ENCODE peak calls at places on chromosomes 5 and 9, in nine cellular contexts. F is IMR-90; H is HCT116; G is ascending aorta; X is suprapubic skin; O is CD4-positive, CD25-positive, alpha-beta regulatory T cell; W is neuronal stem cell; K is CD8-positive, alpha-beta T cell; T is stomach. L is an unnamed sample. For H3K4me1, the result is how much of the 10 kb centered on the place peaks cover.

GRCh38 chr5:87430863-87431262 is 18.1 kb upstream of the CCNH start:
- DNase-seq in T (no peak), H (no peak), F (no peak), K (no peak), G (no peak), O (no peak), W (no peak), X (no peak), L (no peak)

GRCh38 chr9:15416880-15417279 is 5.8 kb upstream of the SNAPC3 start:
- DNase-seq in H (no peak), T (peak), X (no peak), G (no peak), O (peak), K (peak), W (no peak), F (peak), L (peak)

GRCh38 chr9:115296831-115297565 is 179.0 kb upstream of the TNC start:
- DNase-seq in T (no peak), O (no peak), X (no peak), H (no peak), F (no peak), K (no peak), G (no peak), W (no peak), L (no peak)

GRCh38 chr5:141338538-141339306 is at the start of gene PCDHGA2:
- DNase-seq in O (no peak), H (no peak), X (no peak), F (peak), T (no peak), K (no peak), G (no peak), W (no peak), L (no peak)

GRCh38 chr5:32710335-32710858 is 724 bp upstream of the NPR3 start:
- DNase-seq in O (no peak), X (no peak), K (no peak), G (peak), F (no peak), T (no peak), W (peak), H (no peak), L (peak)

GRCh38 chr9:135334953-135335460 is 144.6 kb upstream of the PPP1R26 start:
- DNase-seq in X (no peak), W (no peak), F (no peak), G (no peak), H (no peak), T (no peak), K (no peak), O (no peak), L (no peak)

GRCh38 chr5:146993876-146994530 is 115.4 kb upstream of the PPP2R2B start:
- DNase-seq in H (no peak), O (no peak), G (no peak), F (no peak), X (no peak), K (no peak), W (no peak), T (no peak), L (no peak)

GRCh38 chr9:126615251-126615790 is 1.6 kb downstream of the LMX1B start:
- DNase-seq in K (no peak), O (no peak), H (no peak), F (peak), T (peak), X (peak), W (no peak), G (no peak), L (peak)

GRCh38 chr9:81032831-81033230 is 656.5 kb downstream of the TLE1 start:
- DNase-seq in X (no peak), W (no peak), F (peak), T (no peak), H (no peak), O (no peak), G (no peak), K (no peak), L (no peak)

GRCh38 chr5:169796731-169797130 is 159.7 kb downstream of the DOCK2 start:
- DNase-seq in K (no peak), W (no peak), H (no peak), G (no peak), O (no peak), X (no peak), F (no peak), T (no peak), L (no peak)

GRCh38 chr5:94932259-94932658 is 313.8 kb downstream of the SLF1 start:
- DNase-seq in K (no peak), X (no peak), W (no peak), G (no peak), F (no peak), O (no peak), H (no peak), T (no peak), L (no peak)

GRCh38 chr9:120532475-120532874 is 47.5 kb downstream of the CDK5RAP2 start:
- DNase-seq in X (peak), O (no peak), T (peak), G (no peak), F (no peak), K (no peak), H (peak), W (no peak), L (peak)

GRCh38 chr9:19375536-19375935 is 4.5 kb downstream of the RPS6 start:
- DNase-seq in X (no peak), K (no peak), F (peak), T (no peak), O (no peak), H (no peak), G (no peak), W (no peak), L (no peak)

GRCh38 chr9:136915632-136916329 is 28.8 kb downstream of the FBXW5 start:
- DNase-seq in X (no peak), T (no peak), F (no peak), G (no peak), H (no peak), W (no peak), K (no peak), O (no peak), L (no peak)

GRCh38 chr5:107607656-107608368 is 62.9 kb downstream of the EFNA5 start:
- DNase-seq in T (no peak), W (no peak), F (no peak), G (no peak), O (no peak), H (no peak), K (no peak), X (no peak), L (no peak)

GRCh38 chr5:96968074-96968473 is 32.2 kb downstream of the LNPEP start:
- DNase-seq in H (peak), T (no peak), F (peak), K (no peak), G (no peak), W (no peak), X (no peak), O (no peak), L (no peak)

GRCh38 chr9:114238471-114238870 is 83.1 kb downstream of the COL27A1 start:
- DNase-seq in F (no peak), G (peak), H (no peak), O (no peak), K (no peak), X (no peak), W (no peak), T (no peak), L (no peak)

GRCh38 chr5:172830876-172831662 is 3.0 kb upstream of the ERGIC1 start:
- DNase-seq in G (no peak), K (no peak), W (no peak), H (no peak), O (no peak), F (peak), T (no peak), X (no peak), L (no peak)

DNA sequence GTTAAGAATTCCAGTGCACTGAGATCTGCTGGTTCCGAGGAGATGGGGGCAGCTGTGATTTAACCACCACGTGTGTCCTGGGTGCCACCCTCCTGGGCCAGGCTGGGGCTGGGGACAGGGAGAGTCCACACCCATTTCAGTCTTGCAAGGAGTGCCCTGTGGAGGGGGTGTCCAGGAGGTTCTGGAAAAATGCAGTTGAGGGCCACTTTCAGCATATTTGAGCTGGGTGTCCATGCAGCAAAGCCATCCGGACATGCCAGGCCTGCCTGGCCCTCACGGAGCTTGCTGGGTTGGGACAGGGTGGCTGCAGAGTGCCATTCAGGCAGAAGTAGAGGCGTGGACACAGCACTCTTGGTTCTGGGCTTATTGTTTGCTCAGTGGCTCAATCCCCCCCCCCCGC is 68.1 kb downstream of the NEK6 start:
- DNase-seq in O (no peak), X (no peak), T (no peak), G (no peak), W (no peak), H (no peak), F (no peak), K (no peak), L (no peak)
- H3K4me1 ChIP-seq in O (under half), X (under half), T (under half), G (under half), W (under half), H (under half), F (under half), K (under half), L (under half)

DNA sequence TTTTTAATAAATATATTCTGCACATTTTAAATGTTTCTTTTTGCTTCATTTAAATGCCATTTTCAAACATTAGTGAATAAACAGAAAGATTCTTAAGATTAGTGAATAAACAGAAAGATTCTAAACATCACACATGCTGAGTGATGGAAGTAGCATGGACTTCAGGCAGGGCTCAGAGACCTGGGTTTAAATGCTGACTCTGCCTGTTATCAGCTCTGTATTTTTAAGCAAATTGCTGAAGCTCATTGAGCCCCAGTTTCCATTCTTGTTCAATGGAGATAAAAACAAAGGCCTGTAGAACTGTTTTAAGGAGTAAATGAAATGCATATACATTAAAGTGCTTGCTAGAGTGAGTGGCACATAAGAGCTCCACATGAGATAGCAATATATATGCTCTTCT is 8.1 kb upstream of the LVRN start:
- DNase-seq in G (no peak), T (no peak), X (no peak), O (no peak), W (no peak), K (no peak), H (no peak), F (no peak), L (no peak)
- H3K4me3 ChIP-seq in G (no peak), T (no peak), X (no peak), O (no peak), W (no peak), K (no peak), H (no peak), F (no peak), L (no peak)

GRCh38 chr5:144275329-144275728 is 104.7 kb downstream of the KCTD16 start:
- DNase-seq in W (peak), O (no peak), T (no peak), G (no peak), F (no peak), X (no peak), K (no peak), H (no peak), L (no peak)
- H3K4me1 ChIP-seq in W (under half), O (under half), T (under half), G (under half), F (under half), X (under half), K (under half), H (under half), L (under half)

GRCh38 chr5:142358121-142358520 is 33.3 kb upstream of the SPRY4 start:
- DNase-seq in K (no peak), W (no peak), X (peak), T (no peak), G (no peak), H (no peak), O (no peak), F (no peak), L (no peak)
- H3K4me3 ChIP-seq in K (no peak), W (no peak), X (peak), T (no peak), G (peak), H (no peak), O (peak), F (no peak), L (no peak)

GRCh38 chr5:137899493-137899892 is 10.2 kb downstream of the PKD2L2 start:
- DNase-seq in O (no peak), G (no peak), T (no peak), H (no peak), F (no peak), K (no peak), W (no peak), X (no peak), L (no peak)
- H3K4me1 ChIP-seq in O (under half), G (under half), T (under half), H (under half), F (under half), K (under half), W (under half), X (under half), L (under half)

L was measured in thyroid gland.